ENCODE peak calls at places on chromosomes 6 and 20, in four cellular contexts. One of them, this sample, is unnamed.

GRCh38 chr6:158262755-158263154 is 49.5 kb upstream of the TULP4 start:
- DNase-seq in KBM-7: no peak
- DNase-seq in fibroblast of mammary gland: no peak
- DNase-seq in M059J: no peak
- DNase-seq in this sample: no peak

GRCh38 chr6:21027507-21027906 is 493.2 kb downstream of the CDKAL1 start:
- DNase-seq in KBM-7: no peak
- DNase-seq in fibroblast of mammary gland: no peak
- DNase-seq in M059J: no peak
- DNase-seq in this sample: no peak

GRCh38 chr20:48015943-48016723 is 230.9 kb upstream of the SULF2 start:
- DNase-seq in KBM-7: no peak
- DNase-seq in fibroblast of mammary gland: peak; percentile 93
- DNase-seq in M059J: peak; percentile 98
- DNase-seq in this sample: peak; percentile 100

GRCh38 chr6:135257641-135258405 is 76.7 kb downstream of the MYB start:
- DNase-seq in KBM-7: no peak
- DNase-seq in fibroblast of mammary gland: no peak
- DNase-seq in M059J: peak; percentile 75
- DNase-seq in this sample: no peak

GRCh38 chr6:10140121-10140520 is 274.8 kb downstream of the TFAP2A start:
- DNase-seq in KBM-7: no peak
- DNase-seq in fibroblast of mammary gland: no peak
- DNase-seq in M059J: peak; percentile 39
- DNase-seq in this sample: no peak

GRCh38 chr6:166969390-166970002 is 13.1 kb upstream of the RNASET2 start:
- DNase-seq in KBM-7: no peak
- DNase-seq in fibroblast of mammary gland: peak; percentile 52
- DNase-seq in M059J: no peak
- DNase-seq in this sample: no peak

GRCh38 chr6:111743859-111744692 is 129.2 kb downstream of the FYN start:
- DNase-seq in KBM-7: no peak
- DNase-seq in fibroblast of mammary gland: peak; percentile 97
- DNase-seq in M059J: no peak
- DNase-seq in this sample: peak; percentile 78

GRCh38 chr6:157223486-157223885 is 99.8 kb downstream of the TMEM242 start:
- DNase-seq in KBM-7: no peak
- DNase-seq in fibroblast of mammary gland: no peak
- DNase-seq in M059J: no peak
- DNase-seq in this sample: no peak

GRCh38 chr6:100296810-100297544 is 167.7 kb downstream of the SIM1 start:
- DNase-seq in KBM-7: no peak
- DNase-seq in fibroblast of mammary gland: peak; percentile 93
- DNase-seq in M059J: peak; percentile 95
- DNase-seq in this sample: peak; percentile 91

GRCh38 chr20:4158466-4159050 is 143.2 kb upstream of the RNF24 start:
- DNase-seq in KBM-7: no peak
- DNase-seq in fibroblast of mammary gland: no peak
- DNase-seq in M059J: peak; percentile 55
- DNase-seq in this sample: no peak

GRCh38 chr6:82022614-82023102 is 224.9 kb downstream of the IBTK start:
- DNase-seq in KBM-7: no peak
- DNase-seq in fibroblast of mammary gland: peak; percentile 85
- DNase-seq in M059J: peak; percentile 95
- DNase-seq in this sample: peak; percentile 80

GRCh38 chr6:2764610-2765165 is 505 bp upstream of the WRNIP1 start:
- DNase-seq in KBM-7: no peak
- DNase-seq in fibroblast of mammary gland: peak; percentile 69
- DNase-seq in M059J: peak; percentile 88
- DNase-seq in this sample: peak; percentile 65

GRCh38 chr6:107033136-107033535 is 5.1 kb downstream of the MTRES1 start:
- DNase-seq in KBM-7: no peak
- DNase-seq in fibroblast of mammary gland: peak; percentile 4
- DNase-seq in M059J: peak; percentile 51
- DNase-seq in this sample: no peak

GRCh38 chr20:6245436-6245835 is 122.6 kb upstream of the FERMT1 start:
- DNase-seq in KBM-7: no peak
- DNase-seq in fibroblast of mammary gland: no peak
- DNase-seq in M059J: no peak
- DNase-seq in this sample: no peak

GRCh38 chr20:17570347-17571152 is 675 bp downstream of the DSTN start:
- DNase-seq in KBM-7: peak; percentile 45
- DNase-seq in fibroblast of mammary gland: peak; percentile 41
- DNase-seq in M059J: peak; percentile 77
- DNase-seq in this sample: no peak

GRCh38 chr20:37414133-37414532 is 68.2 kb downstream of the SRC start:
- DNase-seq in KBM-7: no peak
- DNase-seq in fibroblast of mammary gland: no peak
- DNase-seq in M059J: no peak
- DNase-seq in this sample: no peak

GRCh38 chr6:129163551-129163950 is 280.6 kb downstream of the LAMA2 start:
- DNase-seq in KBM-7: no peak
- DNase-seq in fibroblast of mammary gland: no peak
- DNase-seq in M059J: no peak
- DNase-seq in this sample: no peak

GRCh38 chr20:58621906-58622548 is 29.1 kb upstream of the STX16 start:
- DNase-seq in KBM-7: no peak
- DNase-seq in fibroblast of mammary gland: no peak
- DNase-seq in M059J: no peak
- DNase-seq in this sample: no peak

GRCh38 chr6:132131777-132132176 is 180.6 kb upstream of the CCN2 start:
- DNase-seq in KBM-7: peak; percentile 21
- DNase-seq in fibroblast of mammary gland: peak; percentile 100
- DNase-seq in M059J: peak; percentile 100
- DNase-seq in this sample: peak; percentile 99

GRCh38 chr6:43803055-43803782 is 33.2 kb downstream of the VEGFA start:
- DNase-seq in KBM-7: no peak
- DNase-seq in fibroblast of mammary gland: peak; percentile 53
- DNase-seq in M059J: no peak
- DNase-seq in this sample: no peak

GRCh38 chr6:81772741-81773140 is 20.3 kb upstream of the TENT5A start:
- DNase-seq in KBM-7: peak; percentile 53
- DNase-seq in fibroblast of mammary gland: peak; percentile 66
- DNase-seq in M059J: peak; percentile 95
- DNase-seq in this sample: peak; percentile 60

GRCh38 chr6:105600342-105601293 is 197.7 kb upstream of the PREP start:
- DNase-seq in KBM-7: no peak
- DNase-seq in fibroblast of mammary gland: peak; percentile 93
- DNase-seq in M059J: peak; percentile 62
- DNase-seq in this sample: peak; percentile 89

GRCh38 chr6:85451586-85452306 is 1.9 kb downstream of the NT5E start:
- DNase-seq in KBM-7: no peak
- DNase-seq in fibroblast of mammary gland: no peak
- DNase-seq in M059J: peak; percentile 31
- DNase-seq in this sample: no peak

GRCh38 chr6:121920616-121921015 is 478.8 kb upstream of the HSF2 start:
- DNase-seq in KBM-7: no peak
- DNase-seq in fibroblast of mammary gland: no peak
- DNase-seq in M059J: no peak
- DNase-seq in this sample: no peak